ENCODE peak calls at places on chromosomes 4 and X, in ten cellular contexts. J, N, F, M, I, E, A, G, Q and S are unnamed samples.

GRCh38 chrX:108439434-108439883 is at the start of gene COL4A5:
- DNase-seq in J (peak), N (peak), F (peak), M (no peak), I (peak), E (no peak), A (peak), G (peak), Q (peak), S (peak)

GRCh38 chrX:9873952-9874351 is 87.7 kb downstream of the SHROOM2 start:
- DNase-seq in J (no peak), N (peak), F (no peak), M (no peak), I (peak), E (peak), A (peak), G (no peak), Q (no peak), S (peak)

GRCh38 chrX:153885968-153886903 is at the start of gene L1CAM:
- DNase-seq in J (no peak), N (no peak), F (no peak), M (no peak), I (peak), E (no peak), A (no peak), G (no peak), Q (no peak), S (peak)

GRCh38 chr4:147596377-147596776 is 20.8 kb upstream of the TMEM184C start:
- DNase-seq in J (peak), N (no peak), F (no peak), M (no peak), I (no peak), E (no peak), A (no peak), G (no peak), Q (no peak), S (no peak)

GRCh38 chrX:85506871-85507270 is 127.4 kb upstream of the POF1B start:
- DNase-seq in J (no peak), N (no peak), F (no peak), M (no peak), I (no peak), E (no peak), A (no peak), G (no peak), Q (no peak), S (no peak)

GRCh38 chr4:79472693-79473552 is 64.9 kb upstream of the GK2 start:
- DNase-seq in J (peak), N (no peak), F (no peak), M (no peak), I (no peak), E (no peak), A (peak), G (no peak), Q (peak), S (no peak)

GRCh38 chrX:17732138-17732783 is 5.0 kb upstream of the SCML1 start:
- DNase-seq in J (peak), N (no peak), F (no peak), M (no peak), I (no peak), E (no peak), A (no peak), G (no peak), Q (no peak), S (peak)

GRCh38 chr4:78569291-78569821 is 17.8 kb downstream of the ANXA3 start:
- DNase-seq in J (peak), N (no peak), F (no peak), M (no peak), I (no peak), E (no peak), A (no peak), G (no peak), Q (no peak), S (peak)

GRCh38 chrX:72123471-72124185 is 8.1 kb downstream of the RTL5 start:
- DNase-seq in J (no peak), N (peak), F (no peak), M (no peak), I (no peak), E (peak), A (no peak), G (peak), Q (no peak), S (peak)

GRCh38 chr4:16443504-16444088 is 217.3 kb upstream of the TAPT1 start:
- DNase-seq in J (peak), N (no peak), F (no peak), M (no peak), I (no peak), E (no peak), A (peak), G (no peak), Q (no peak), S (peak)

GRCh38 chrX:40579880-40580536 is 762 bp upstream of the ATP6AP2 start:
- DNase-seq in J (no peak), N (no peak), F (no peak), M (no peak), I (no peak), E (no peak), A (no peak), G (no peak), Q (no peak), S (no peak)

GRCh38 chr4:6621556-6621927 is 18.9 kb upstream of the MRFAP1 start:
- DNase-seq in J (no peak), N (no peak), F (peak), M (no peak), I (no peak), E (no peak), A (no peak), G (no peak), Q (no peak), S (no peak)

GRCh38 chrX:10702031-10702430 is 81.6 kb upstream of the MID1 start:
- DNase-seq in J (peak), N (no peak), F (no peak), M (no peak), I (no peak), E (no peak), A (no peak), G (no peak), Q (no peak), S (no peak)

GRCh38 chrX:97322401-97322800 is 438.7 kb downstream of the RPA4 start:
- DNase-seq in J (no peak), N (no peak), F (no peak), M (no peak), I (no peak), E (no peak), A (no peak), G (no peak), Q (no peak), S (no peak)

GRCh38 chr4:154686838-154687237 is 57.0 kb upstream of the LRAT start:
- DNase-seq in J (peak), N (no peak), F (no peak), M (no peak), I (no peak), E (no peak), A (no peak), G (no peak), Q (no peak), S (no peak)

GRCh38 chr4:25842229-25842840 is 20.5 kb downstream of the SEL1L3 start:
- DNase-seq in J (no peak), N (no peak), F (no peak), M (peak), I (peak), E (no peak), A (no peak), G (no peak), Q (no peak), S (no peak)

GRCh38 chrX:1172496-1172895 is 40.0 kb downstream of the CRLF2 start:
- DNase-seq in J (no peak), N (no peak), F (no peak), M (no peak), I (no peak), E (no peak), A (no peak), G (no peak), Q (no peak), S (no peak)

GRCh38 chr4:142817442-142817841 is 28.7 kb downstream of the INPP4B start:
- DNase-seq in J (peak), N (no peak), F (no peak), M (no peak), I (peak), E (no peak), A (no peak), G (no peak), Q (no peak), S (peak)

GRCh38 chr4:8289151-8289750 is 19.7 kb downstream of the HTRA3 start:
- DNase-seq in J (no peak), N (peak), F (peak), M (no peak), I (no peak), E (no peak), A (no peak), G (no peak), Q (no peak), S (no peak)

GRCh38 chr4:2805712-2806391 is 13.0 kb downstream of the SH3BP2 start:
- DNase-seq in J (no peak), N (peak), F (peak), M (no peak), I (no peak), E (no peak), A (no peak), G (no peak), Q (no peak), S (no peak)

GRCh38 chr4:105061136-105061696 is 85.5 kb upstream of the TET2 start:
- DNase-seq in J (peak), N (no peak), F (no peak), M (no peak), I (peak), E (no peak), A (no peak), G (peak), Q (no peak), S (no peak)

GRCh38 chrX:24647257-24648058 is at the start of gene PCYT1B:
- DNase-seq in J (peak), N (peak), F (peak), M (peak), I (peak), E (peak), A (peak), G (peak), Q (peak), S (peak)

GRCh38 chr4:72340803-72341431 is 228.1 kb downstream of the ADAMTS3 start:
- DNase-seq in J (peak), N (no peak), F (no peak), M (no peak), I (no peak), E (no peak), A (no peak), G (no peak), Q (no peak), S (no peak)

GRCh38 chrX:87732133-87732532 is 214.5 kb downstream of the KLHL4 start:
- DNase-seq in J (no peak), N (no peak), F (no peak), M (no peak), I (no peak), E (no peak), A (no peak), G (no peak), Q (no peak), S (no peak)

GRCh38 chrX:104428231-104428630 is 137.8 kb upstream of the IL1RAPL2 start:
- DNase-seq in J (no peak), N (no peak), F (no peak), M (no peak), I (no peak), E (no peak), A (no peak), G (no peak), Q (no peak), S (no peak)

GRCh38 chr4:98242538-98242937 is 18.6 kb upstream of the RAP1GDS1 start:
- DNase-seq in J (no peak), N (no peak), F (no peak), M (no peak), I (no peak), E (no peak), A (no peak), G (no peak), Q (no peak), S (no peak)

GRCh38 chr4:103011378-103012025 is 8.0 kb downstream of the SLC9B1 start:
- DNase-seq in J (peak), N (no peak), F (peak), M (no peak), I (no peak), E (no peak), A (no peak), G (no peak), Q (no peak), S (peak)

GRCh38 chrX:19174401-19175025 is 52.2 kb upstream of the ADGRG2 start:
- DNase-seq in J (peak), N (peak), F (no peak), M (no peak), I (peak), E (no peak), A (no peak), G (no peak), Q (no peak), S (peak)

GRCh38 chr4:62898115-62898514 is 1511.1 kb downstream of the TECRL start:
- DNase-seq in J (no peak), N (no peak), F (peak), M (no peak), I (no peak), E (no peak), A (no peak), G (no peak), Q (no peak), S (no peak)